ENCODE peak calls at places on chromosome X, in five cellular contexts. F is cardiac fibroblast; G is keratinocyte; H is COLO829; T is stimulated activated CD8-positive, alpha-beta memory T cell treated with anti-CD3 and anti-CD28 coated beads, Interleukin-2, amount 100 ng/mL, for 1 hour. R is an unnamed sample.

GRCh38 chrX:38175140-38175539 is 45.5 kb downstream of the SRPX start:
- DNase-seq in F (peak; percentile 21), H (peak; percentile 47), G (peak; percentile 1), T (no peak), R (peak; percentile 68)

GRCh38 chrX:150080497-150080896 is 142.2 kb upstream of the EOLA2 start:
- DNase-seq in T (no peak), F (no peak), G (no peak), H (no peak), R (no peak)

GRCh38 chrX:109714340-109714958 is 18.6 kb downstream of the ACSL4 start:
- DNase-seq in F (peak; percentile 89), H (no peak), G (no peak), T (no peak), R (no peak)

GRCh38 chrX:118226060-118226428 is 109.4 kb upstream of the KLHL13 start:
- DNase-seq in G (no peak), T (no peak), H (peak; percentile 37), F (peak; percentile 40), R (peak; percentile 79)

GRCh38 chrX:40281341-40282005 is 183.7 kb upstream of the BCOR start:
- DNase-seq in F (no peak), T (no peak), H (no peak), G (no peak), R (no peak)

GRCh38 chrX:24498181-24498580 is 33.1 kb downstream of the PDK3 start:
- DNase-seq in F (peak; percentile 2), G (no peak), H (no peak), T (no peak), R (peak; percentile 7)

GRCh38 chrX:154485150-154486051 is 1.0 kb downstream of the UBL4A start:
- DNase-seq in G (no peak), H (no peak), F (peak; percentile 5), T (no peak), R (no peak)

GRCh38 chrX:155027509-155028066 is 944 bp downstream of the FUNDC2 start:
- DNase-seq in H (no peak), F (peak; percentile 84), G (no peak), T (no peak), R (no peak)

GRCh38 chrX:107442914-107443527 is 6.4 kb upstream of the FRMPD3 start:
- DNase-seq in T (no peak), F (no peak), G (no peak), H (no peak), R (no peak)